ENCODE peak calls at places on chromosome 12, in ten cellular contexts. Z is NCI-H1694; X is stimulated activated CD4-positive, alpha-beta T cell treated with anti-CD3 and anti-CD28 coated beads, Interleukin-1b, Interleukin-23, amount 100 ng/mL, for 1 hour; L is ACHN; K is cardiac fibroblast; U is pons; R is iris pigment epithelial cell; W is activated CD4-positive, alpha-beta T cell treated with anti-CD3 and anti-CD28 coated beads for 48 hours; Y is HepG2; B is neural progenitor cell. O is an unnamed sample.

GRCh38 chr12:122830517-122831214 is 4.6 kb upstream of the HIP1R start:
- DNase-seq in Y (no peak), X (no peak), U (no peak), B (no peak), K (peak; percentile 97), W (no peak), Z (no peak), R (peak; percentile 93), L (peak; percentile 64), O (no peak)

GRCh38 chr12:113439606-113440030 is 17.4 kb downstream of the SDSL start:
- DNase-seq in W (peak; percentile 27), K (peak; percentile 43), R (peak; percentile 34), Z (peak; percentile 71), U (no peak), L (peak; percentile 60), X (no peak), B (peak; percentile 92), Y (peak; percentile 40), O (peak; percentile 72)

GRCh38 chr12:87413784-87414183 is 615.4 kb downstream of the C12orf50 start:
- DNase-seq in K (peak; percentile 74), X (no peak), Y (no peak), U (no peak), Z (no peak), B (no peak), L (no peak), R (peak; percentile 83), W (no peak), O (peak; percentile 61)

GRCh38 chr12:113292091-113292490 is 42.8 kb downstream of the SLC8B1 start:
- DNase-seq in W (no peak), U (no peak), R (peak; percentile 88), L (no peak), Z (no peak), B (no peak), Y (no peak), X (no peak), K (peak; percentile 72), O (no peak)

GRCh38 chr12:42237853-42238239 is 202 bp downstream of the YAF2 start:
- DNase-seq in U (no peak), B (peak; percentile 72), W (no peak), Y (no peak), L (no peak), R (no peak), X (no peak), Z (no peak), K (no peak), O (no peak)

GRCh38 chr12:4169522-4169921 is 104.0 kb upstream of the CCND2 start:
- DNase-seq in U (no peak), W (no peak), B (no peak), L (no peak), K (no peak), X (no peak), Y (no peak), R (no peak), Z (no peak), O (no peak)

GRCh38 chr12:96308881-96309280 is 91.4 kb downstream of the CDK17 start:
- DNase-seq in X (no peak), Z (no peak), B (no peak), W (no peak), Y (no peak), K (peak; percentile 34), U (no peak), L (no peak), R (peak; percentile 36), O (no peak)

GRCh38 chr12:4438834-4439596 is 6.6 kb downstream of the FGF6 start:
- DNase-seq in B (no peak), R (no peak), L (no peak), Y (no peak), U (peak; percentile 61), X (no peak), Z (no peak), K (no peak), W (no peak), O (no peak)

GRCh38 chr12:41972196-41972994 is 172.3 kb downstream of the GXYLT1 start:
- DNase-seq in U (no peak), K (no peak), R (no peak), X (no peak), W (no peak), L (no peak), B (no peak), Y (no peak), Z (no peak), O (no peak)

GRCh38 chr12:98513379-98514318 is 1.7 kb upstream of the TMPO start:
- DNase-seq in Z (no peak), U (no peak), K (no peak), R (no peak), X (no peak), Y (no peak), B (no peak), L (no peak), W (no peak), O (no peak)

GRCh38 chr12:76627346-76628135 is 68.0 kb upstream of the OSBPL8 start:
- DNase-seq in B (no peak), Z (no peak), X (no peak), W (no peak), U (no peak), L (no peak), K (peak; percentile 47), Y (no peak), R (no peak), O (no peak)